ENCODE peak calls at places on chromosomes 12 and 14, in six cellular contexts. A is neural progenitor cell, W is skeletal muscle cell, V is endothelial cell of umbilical vein, Y is dorsolateral prefrontal cortex, N is HFF-Myc. U is an unnamed sample.

GRCh38 chr14:50351016-50351415 is 38.9 kb downstream of the DMAC2L start:
- DNase-seq in A (no peak), W (no peak), V (peak; percentile 59), Y (no peak), N (no peak), U (no peak)

GRCh38 chr14:72855913-72856312 is 38.0 kb downstream of the DPF3 start:
- DNase-seq in A (no peak), W (peak; percentile 16), V (no peak), Y (no peak), N (no peak), U (peak; percentile 63)

GRCh38 chr12:94020335-94020734 is 128.0 kb upstream of the PLXNC1 start:
- DNase-seq in A (no peak), W (no peak), V (no peak), Y (no peak), N (no peak), U (peak; percentile 20)

GRCh38 chr12:21330682-21331253 is 3.9 kb downstream of the SLCO1A2 start:
- DNase-seq in A (peak; percentile 52), W (no peak), V (no peak), Y (no peak), N (no peak), U (no peak)

GRCh38 chr12:116820077-116820656 is 61.1 kb downstream of the HRK start:
- DNase-seq in A (no peak), W (no peak), V (no peak), Y (no peak), N (no peak), U (no peak)

GRCh38 chr14:82146846-82147245 is 613.2 kb upstream of the SEL1L start:
- DNase-seq in A (no peak), W (no peak), V (no peak), Y (no peak), N (no peak), U (no peak)

GRCh38 chr12:56661979-56662638 is 16.3 kb upstream of the ATP5F1B start:
- DNase-seq in A (no peak), W (no peak), V (no peak), Y (no peak), N (no peak), U (no peak)

GRCh38 chr14:70096866-70097265 is 91.9 kb downstream of the SLC8A3 start:
- DNase-seq in A (peak; percentile 68), W (no peak), V (peak; percentile 3), Y (no peak), N (no peak), U (no peak)

GRCh38 chr12:120538281-120539156 is 4.4 kb downstream of the RNF10 start:
- DNase-seq in A (no peak), W (no peak), V (peak; percentile 90), Y (no peak), N (no peak), U (peak; percentile 40)

GRCh38 chr14:59189281-59189821 is 884 bp downstream of the DAAM1 start:
- DNase-seq in A (peak; percentile 61), W (no peak), V (no peak), Y (peak; percentile 27), N (no peak), U (no peak)

GRCh38 chr12:88509347-88509746 is 70.9 kb downstream of the KITLG start:
- DNase-seq in A (no peak), W (no peak), V (no peak), Y (no peak), N (no peak), U (no peak)

GRCh38 chr14:77044776-77045569 is 16.5 kb upstream of the IRF2BPL start:
- DNase-seq in A (no peak), W (no peak), V (peak; percentile 38), Y (no peak), N (no peak), U (no peak)

GRCh38 chr12:51973560-51973959 is 22.1 kb downstream of the ACVR1B start:
- DNase-seq in A (no peak), W (no peak), V (peak; percentile 21), Y (no peak), N (no peak), U (peak; percentile 39)

GRCh38 chr14:80215081-80215480 is 3.8 kb upstream of the DIO2 start:
- DNase-seq in A (no peak), W (no peak), V (no peak), Y (no peak), N (no peak), U (peak; percentile 13)

GRCh38 chr12:50055831-50056628 is 1.4 kb upstream of the ASIC1 start:
- DNase-seq in A (peak; percentile 82), W (no peak), V (peak; percentile 59), Y (peak; percentile 65), N (no peak), U (no peak)

GRCh38 chr14:37599527-37600368 is 4.3 kb downstream of the TTC6 start:
- DNase-seq in A (peak; percentile 74), W (no peak), V (no peak), Y (no peak), N (no peak), U (no peak)

GRCh38 chr12:119171266-119171665 is 7.5 kb upstream of the HSPB8 start:
- DNase-seq in A (no peak), W (no peak), V (no peak), Y (no peak), N (no peak), U (no peak)

GRCh38 chr12:108313609-108314331 is 25.3 kb downstream of the CMKLR1 start:
- DNase-seq in A (no peak), W (no peak), V (peak; percentile 49), Y (no peak), N (no peak), U (no peak)

GRCh38 chr12:79452906-79453305 is 237.9 kb downstream of the PAWR start:
- DNase-seq in A (no peak), W (no peak), V (no peak), Y (no peak), N (no peak), U (no peak)

GRCh38 chr14:101705733-101706508 is 55.6 kb upstream of the PPP2R5C start:
- DNase-seq in A (peak; percentile 66), W (no peak), V (no peak), Y (no peak), N (no peak), U (no peak)

GRCh38 chr14:56144176-56144575 is 26.0 kb downstream of the PELI2 start:
- DNase-seq in A (no peak), W (no peak), V (no peak), Y (no peak), N (no peak), U (no peak)

GRCh38 chr14:44880791-44881190 is 81.0 kb downstream of the KLHL28 start:
- DNase-seq in A (no peak), W (no peak), V (no peak), Y (no peak), N (no peak), U (no peak)
- H3K4me3 ChIP-seq in A (no peak overlapping the region), W (no peak overlapping the region), V (no peak overlapping the region), Y (no peak overlapping the region), N (no peak overlapping the region), U (no peak overlapping the region)

DNA sequence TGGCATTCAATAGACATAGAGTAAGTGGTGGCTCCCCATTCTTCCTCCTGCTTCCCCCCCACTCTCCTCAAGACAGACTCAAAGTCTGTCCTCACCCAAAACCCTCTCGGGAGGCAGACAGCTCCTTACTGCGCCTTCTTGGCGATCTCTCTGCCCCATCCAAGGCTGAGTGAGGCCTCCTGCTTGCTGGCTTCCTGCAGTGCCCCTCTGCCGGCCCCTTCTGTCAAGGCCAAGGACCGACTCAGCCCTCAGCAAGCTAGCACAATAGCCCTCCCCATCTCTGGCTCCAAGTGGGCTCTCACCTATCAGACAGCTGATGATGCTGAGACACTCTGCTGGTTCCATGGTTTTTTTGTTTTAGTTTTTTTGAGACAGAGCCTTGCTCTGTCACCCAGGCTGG is 62.5 kb upstream of the DLK1 start:
- DNase-seq in A (no peak), W (no peak), V (no peak), Y (no peak), N (no peak), U (no peak)
- H3K4me3 ChIP-seq in A (no peak overlapping the region), W (no peak overlapping the region), V (no peak overlapping the region), Y (no peak overlapping the region), N (no peak overlapping the region), U (no peak overlapping the region)

GRCh38 chr14:26194816-26195215 is 403.0 kb downstream of the NOVA1 start:
- DNase-seq in A (no peak), W (no peak), V (no peak), Y (no peak), N (no peak), U (no peak)

GRCh38 chr14:26191666-26192065 is 406.2 kb downstream of the NOVA1 start:
- DNase-seq in A (no peak), W (no peak), V (no peak), Y (no peak), N (no peak), U (no peak)

GRCh38 chr14:26187996-26188605 is 409.7 kb downstream of the NOVA1 start:
- DNase-seq in A (no peak), W (peak; percentile 67), V (no peak), Y (no peak), N (no peak), U (no peak)

GRCh38 chr14:26190644-26191043 is 407.2 kb downstream of the NOVA1 start:
- DNase-seq in A (no peak), W (no peak), V (peak; percentile 54), Y (no peak), N (no peak), U (no peak)

GRCh38 chr14:26191123-26191522 is 406.7 kb downstream of the NOVA1 start:
- DNase-seq in A (no peak), W (no peak), V (no peak), Y (no peak), N (no peak), U (no peak)
- H3K4me3 ChIP-seq in A (no peak overlapping the region), W (no peak overlapping the region), V (no peak overlapping the region), Y (no peak overlapping the region), N (no peak overlapping the region), U (no peak overlapping the region)

GRCh38 chr14:54774824-54775223 is 127.8 kb downstream of the GCH1 start:
- DNase-seq in A (no peak), W (no peak), V (no peak), Y (no peak), N (no peak), U (no peak)

GRCh38 chr14:54772451-54772881 is 130.2 kb downstream of the GCH1 start:
- DNase-seq in A (no peak), W (no peak), V (peak; percentile 40), Y (no peak), N (no peak), U (no peak)

GRCh38 chr14:54771411-54772027 is 131.1 kb downstream of the GCH1 start:
- DNase-seq in A (no peak), W (no peak), V (no peak), Y (no peak), N (no peak), U (no peak)

GRCh38 chr14:54775486-54776100 is 127.0 kb downstream of the GCH1 start:
- DNase-seq in A (no peak), W (no peak), V (no peak), Y (no peak), N (no peak), U (no peak)

DNA sequence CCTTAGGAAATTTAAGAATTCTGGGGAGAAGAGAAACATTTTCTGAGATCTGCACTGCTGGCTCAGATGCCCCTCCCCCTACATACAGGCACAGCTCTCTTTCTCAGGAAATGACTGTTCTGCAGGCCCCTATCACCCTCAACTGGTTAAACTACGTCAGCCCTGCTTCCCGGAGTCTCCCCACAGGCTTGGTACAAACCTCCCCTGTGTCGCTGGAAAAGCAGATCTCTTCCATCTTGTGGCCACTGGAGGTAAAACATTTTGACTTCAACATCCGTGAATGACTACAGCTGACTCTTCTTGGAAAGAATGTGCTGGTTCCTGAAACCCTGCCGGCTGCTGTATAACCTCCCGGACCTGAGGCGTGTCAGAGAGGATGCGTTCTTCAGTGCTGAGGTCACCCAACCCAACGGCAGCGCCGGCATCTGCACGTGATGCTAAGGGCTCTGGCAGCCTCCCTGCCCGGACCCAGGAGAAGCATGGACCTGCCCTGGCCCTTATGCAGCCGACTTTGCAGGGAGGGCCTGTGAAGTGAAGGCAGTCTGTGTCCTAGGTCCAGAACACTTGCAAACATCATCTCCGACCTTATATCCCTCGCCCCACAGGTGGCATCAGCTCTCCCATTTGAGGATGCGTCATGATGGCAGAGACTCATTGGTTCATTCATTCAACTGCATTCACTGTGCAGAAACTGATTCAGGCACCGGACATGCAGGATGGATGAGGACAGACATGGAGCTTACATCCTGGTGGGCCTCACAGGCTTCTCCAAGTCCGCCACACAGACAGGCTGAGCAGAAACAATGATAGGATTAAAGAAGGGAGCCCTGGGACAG is 129.2 kb downstream of the GCH1 start:
- DNase-seq in A (peak; percentile 88), W (peak; percentile 98), V (peak; percentile 99), Y (no peak), N (peak; percentile 100), U (peak; percentile 99)
- H3K4me3 ChIP-seq in A (no peak overlapping the region), W (no peak overlapping the region), V (no peak overlapping the region), Y (peak overlapping the region; percentile 57), N (peak overlapping the region; percentile 12), U (no peak overlapping the region)